ENCODE peak calls at places on chromosome 14, in nine cellular contexts. T is cardiac muscle cell; C is GM20000; U is colonic mucosa; Q is T-cell; G is iPS-NIHi11; D is transverse colon; S is activated CD4-positive, alpha-beta T cell treated with anti-CD3 and anti-CD28 coated beads, Interleukin-2, amount 50 U/mL, for 24 hours; H is ecto neural progenitor cell. I is an unnamed sample.
A peak's percentile ranks its signal among the peaks of the same experiment; 100 is the strongest.

GRCh38 chr14:91249841-91250616 is 5.5 kb upstream of the GPR68 start:
- DNase-seq in T (no peak), C (peak; percentile 85), U (no peak), Q (no peak), G (peak; percentile 67), D (peak; percentile 46), S (no peak), H (peak; percentile 67), I (no peak)

GRCh38 chr14:96623676-96624484 is 121.7 kb downstream of the PAPOLA start:
- DNase-seq in T (no peak), C (no peak), U (no peak), Q (no peak), G (no peak), D (no peak), S (no peak), H (no peak), I (no peak)

GRCh38 chr14:96592591-96593388 is 90.6 kb downstream of the PAPOLA start:
- DNase-seq in T (peak; percentile 66), C (peak; percentile 85), U (peak; percentile 54), Q (peak; percentile 20), G (peak; percentile 94), D (peak; percentile 50), S (peak; percentile 40), H (no peak), I (peak; percentile 80)

GRCh38 chr14:91873476-91874265 is 6.3 kb upstream of the TC2N start:
- DNase-seq in T (no peak), C (peak; percentile 46), U (peak; percentile 42), Q (peak; percentile 86), G (no peak), D (peak; percentile 59), S (no peak), H (no peak), I (peak; percentile 62)

GRCh38 chr14:38210587-38211257 is 3.0 kb downstream of the SSTR1 start:
- DNase-seq in T (peak; percentile 65), C (no peak), U (no peak), Q (no peak), G (peak; percentile 56), D (no peak), S (no peak), H (peak; percentile 58), I (peak; percentile 66)

GRCh38 chr14:92456215-92457017 is 57.2 kb upstream of the RIN3 start:
- DNase-seq in T (peak; percentile 83), C (peak; percentile 68), U (peak; percentile 41), Q (no peak), G (peak; percentile 79), D (peak; percentile 35), S (no peak), H (peak; percentile 69), I (no peak)

GRCh38 chr14:101408077-101408831 is 153.0 kb upstream of the DIO3 start:
- DNase-seq in T (no peak), C (no peak), U (no peak), Q (no peak), G (no peak), D (no peak), S (no peak), H (no peak), I (no peak)

GRCh38 chr14:68027276-68027675 is 207.7 kb downstream of the RAD51B start:
- DNase-seq in T (no peak), C (no peak), U (no peak), Q (no peak), G (no peak), D (no peak), S (no peak), H (no peak), I (no peak)

GRCh38 chr14:54564071-54564798 is 2.7 kb upstream of the SAMD4A start:
- DNase-seq in T (peak; percentile 34), C (peak; percentile 48), U (no peak), Q (no peak), G (no peak), D (no peak), S (no peak), H (no peak), I (no peak)

GRCh38 chr14:63283501-63284248 is 35.1 kb downstream of the GPHB5 start:
- DNase-seq in T (peak; percentile 60), C (no peak), U (no peak), Q (no peak), G (no peak), D (no peak), S (no peak), H (no peak), I (no peak)

GRCh38 chr14:100019156-100019882 is 45.9 kb upstream of the EVL start:
- DNase-seq in T (peak; percentile 62), C (no peak), U (no peak), Q (no peak), G (no peak), D (no peak), S (no peak), H (peak; percentile 62), I (no peak)

GRCh38 chr14:49875640-49876198 is 17.2 kb upstream of the ARF6 start:
- DNase-seq in T (no peak), C (no peak), U (no peak), Q (no peak), G (no peak), D (no peak), S (no peak), H (peak; percentile 9), I (no peak)

GRCh38 chr14:69314327-69314726 is 54.4 kb downstream of the GALNT16 start:
- DNase-seq in T (no peak), C (no peak), U (no peak), Q (no peak), G (no peak), D (no peak), S (no peak), H (no peak), I (no peak)

GRCh38 chr14:103607039-103607668 is 21.9 kb upstream of the KLC1 start:
- DNase-seq in T (peak; percentile 23), C (peak; percentile 47), U (peak; percentile 80), Q (peak; percentile 39), G (peak; percentile 72), D (peak; percentile 81), S (peak; percentile 8), H (no peak), I (peak; percentile 18)

GRCh38 chr14:74019408-74019714 is 212 bp downstream of the BBOF1 start:
- DNase-seq in T (no peak), C (no peak), U (no peak), Q (no peak), G (no peak), D (no peak), S (no peak), H (no peak), I (no peak)

GRCh38 chr14:104688755-104689619 is at the start of gene INF2:
- DNase-seq in T (peak; percentile 83), C (peak; percentile 96), U (peak; percentile 78), Q (peak; percentile 19), G (peak; percentile 90), D (peak; percentile 80), S (no peak), H (peak; percentile 80), I (peak; percentile 82)

GRCh38 chr14:99497894-99498293 is 16.7 kb downstream of the CCNK start:
- DNase-seq in T (no peak), C (no peak), U (no peak), Q (no peak), G (no peak), D (no peak), S (no peak), H (no peak), I (no peak)

GRCh38 chr14:78383060-78383459 is 212.9 kb downstream of the NRXN3 start:
- DNase-seq in T (no peak), C (no peak), U (no peak), Q (no peak), G (no peak), D (no peak), S (no peak), H (no peak), I (no peak)

GRCh38 chr14:91843437-91843836 is 23.9 kb downstream of the TC2N start:
- DNase-seq in T (no peak), C (no peak), U (no peak), Q (no peak), G (no peak), D (no peak), S (no peak), H (no peak), I (no peak)